ENCODE peak calls at places on chromosomes 2 and 18, in six cellular contexts. C is H1, Y is H9, U is neuronal stem cell, O is trophoblast cell, P is mesenchymal stem cell. Z is an unnamed sample.

GRCh38 chr2:181683518-181684453 is 3.5 kb upstream of the NEUROD1 start:
- DNase-seq in P (peak; percentile 43), Y (peak; percentile 71), O (no peak), C (peak; percentile 47), U (peak; percentile 85), Z (peak; percentile 18)

GRCh38 chr2:15995603-15996002 is 55.3 kb downstream of the MYCN start:
- DNase-seq in P (no peak), Y (no peak), U (no peak), O (no peak), C (no peak), Z (no peak)

GRCh38 chr2:242053921-242054320 is 184.4 kb downstream of the RTP5 start:
- DNase-seq in O (no peak), P (no peak), C (no peak), U (no peak), Y (peak; percentile 10), Z (no peak)

GRCh38 chr2:27932396-27932795 is 41.9 kb downstream of the BABAM2 start:
- DNase-seq in Y (no peak), U (no peak), P (peak; percentile 15), C (no peak), O (peak; percentile 15), Z (peak; percentile 64)

GRCh38 chr2:158723921-158724802 is 71.0 kb upstream of the DAPL1 start:
- DNase-seq in Y (peak; percentile 82), U (no peak), C (peak; percentile 10), P (peak; percentile 75), O (no peak), Z (no peak)

GRCh38 chr2:128395640-128396499 is 77.2 kb upstream of the HS6ST1 start:
- DNase-seq in Y (no peak), C (no peak), P (peak; percentile 11), U (no peak), O (peak; percentile 34), Z (peak; percentile 10)

GRCh38 chr2:163733301-163733938 is 2.4 kb downstream of the FIGN start:
- DNase-seq in P (peak; percentile 53), O (no peak), Y (no peak), C (no peak), U (no peak), Z (peak; percentile 6)

GRCh38 chr2:95695613-95696012 is 103.8 kb downstream of the TRIM43 start:
- DNase-seq in U (no peak), O (no peak), P (no peak), Y (no peak), C (no peak), Z (no peak)

GRCh38 chr2:446963-447540 is 159.2 kb upstream of the ALKAL2 start:
- DNase-seq in Y (no peak), C (no peak), P (no peak), U (no peak), O (no peak), Z (no peak)

GRCh38 chr2:20640411-20641122 is 10.3 kb downstream of the HS1BP3 start:
- DNase-seq in Y (no peak), U (no peak), C (no peak), O (no peak), P (no peak), Z (no peak)

GRCh38 chr2:191217580-191217979 is 27.6 kb upstream of the MYO1B start:
- DNase-seq in C (no peak), Y (no peak), P (peak; percentile 75), O (no peak), U (no peak), Z (peak; percentile 76)

GRCh38 chr2:178414266-178415247 is 36.4 kb downstream of the PRKRA start:
- DNase-seq in C (peak; percentile 66), Y (peak; percentile 91), O (peak; percentile 91), P (peak; percentile 96), U (peak; percentile 86), Z (peak; percentile 94)

GRCh38 chr2:112140899-112141622 is 2.9 kb downstream of the FBLN7 start:
- DNase-seq in O (no peak), U (no peak), P (no peak), Y (no peak), C (no peak), Z (no peak)

GRCh38 chr18:46555724-46556123 is 101.3 kb downstream of the LOXHD1 start:
- DNase-seq in C (peak; percentile 21), Y (peak; percentile 63), U (no peak), O (no peak), P (no peak), Z (peak; percentile 3)

GRCh38 chr2:110216803-110217202 is 4.5 kb upstream of the MTLN start:
- DNase-seq in U (no peak), C (no peak), O (no peak), Y (no peak), P (no peak), Z (no peak)

GRCh38 chr2:108325756-108326155 is 37.1 kb downstream of the SULT1C2 start:
- DNase-seq in O (no peak), U (no peak), P (no peak), Y (no peak), C (no peak), Z (peak; percentile 44)

GRCh38 chr18:75530118-75530517 is 102.6 kb upstream of the SMIM21 start:
- DNase-seq in U (no peak), P (no peak), C (no peak), Y (no peak), O (no peak), Z (no peak)

GRCh38 chr2:135010200-135010942 is 36.9 kb downstream of the MAP3K19 start:
- DNase-seq in Y (no peak), U (no peak), P (no peak), C (no peak), O (no peak), Z (no peak)

GRCh38 chr2:37456479-37456878 is 112.0 kb downstream of the QPCT start:
- DNase-seq in O (no peak), P (no peak), U (no peak), Y (no peak), C (no peak), Z (no peak)

GRCh38 chr2:44838116-44838790 is 103.2 kb upstream of the SIX3 start:
- DNase-seq in P (no peak), U (no peak), O (no peak), Y (no peak), C (no peak), Z (no peak)

GRCh38 chr2:83461135-83461534 is 997.9 kb downstream of the SUCLG1 start:
- DNase-seq in O (no peak), C (no peak), U (no peak), Y (no peak), P (no peak), Z (no peak)

GRCh38 chr2:154439156-154439555 is 259.3 kb upstream of the KCNJ3 start:
- DNase-seq in Y (no peak), U (no peak), O (no peak), P (no peak), C (no peak), Z (no peak)

GRCh38 chr2:75513616-75514170 is 47.0 kb downstream of the EVA1A start:
- DNase-seq in U (no peak), Y (no peak), C (no peak), P (no peak), O (no peak), Z (no peak)

GRCh38 chr2:54772110-54772509 is 48.6 kb downstream of the EML6 start:
- DNase-seq in C (no peak), P (peak; percentile 49), O (no peak), Y (no peak), U (no peak), Z (peak; percentile 23)

GRCh38 chr18:36196239-36196995 is 9.1 kb downstream of the MOCOS start:
- DNase-seq in C (no peak), O (no peak), U (no peak), Y (no peak), P (no peak), Z (no peak)

DNA sequence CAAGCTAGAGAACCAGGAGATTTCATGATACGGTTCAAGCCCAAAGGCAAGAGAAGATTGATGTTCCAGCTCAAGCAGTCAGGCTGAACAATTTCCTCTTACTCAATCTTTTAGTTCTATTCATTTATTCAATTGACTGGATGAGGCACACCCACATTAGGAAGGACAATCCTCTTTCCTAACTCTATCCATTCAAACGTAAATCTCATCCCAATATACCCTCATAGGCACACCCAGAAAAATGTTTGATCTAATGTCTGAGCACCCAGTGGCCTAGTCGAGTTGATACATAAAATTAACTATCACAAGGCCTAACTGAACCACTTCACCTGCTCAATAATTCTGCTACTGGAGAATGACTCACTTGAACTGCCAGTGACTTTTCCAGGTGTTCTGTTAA is 180.7 kb downstream of the RAD51AP2 start:
- DNase-seq in O (no peak), C (no peak), U (no peak), Y (no peak), P (no peak), Z (no peak)
- H4K91ac ChIP-seq in O (no peak overlapping the region), C (no peak overlapping the region), U (no peak overlapping the region), Y (no peak overlapping the region), P (no peak overlapping the region), Z (no peak overlapping the region)

DNA sequence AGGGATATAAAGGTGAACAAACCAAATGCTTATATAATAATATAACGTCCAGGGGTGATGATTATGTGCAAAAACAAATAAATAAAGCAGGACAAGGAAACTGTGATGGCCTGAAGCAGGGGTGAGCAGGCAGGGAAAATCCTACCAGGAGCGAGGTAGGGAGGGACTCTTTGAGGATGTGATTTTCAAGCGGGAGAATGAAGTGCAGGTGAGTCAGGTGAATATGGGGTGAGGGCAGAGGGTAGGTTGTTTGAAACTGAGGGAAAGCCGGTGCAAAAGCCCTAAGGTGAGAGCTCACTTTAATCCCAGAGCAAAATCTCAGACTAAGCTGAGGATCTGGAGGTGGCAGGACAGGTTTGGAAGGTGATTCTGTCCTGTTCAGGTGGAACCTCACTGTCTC is 40.7 kb downstream of the CYP26B1 start:
- DNase-seq in Y (no peak), C (no peak), P (no peak), O (no peak), U (no peak), Z (no peak)
- H4K91ac ChIP-seq in Y (no peak overlapping the region), C (no peak overlapping the region), P (no peak overlapping the region), O (no peak overlapping the region), U (no peak overlapping the region), Z (no peak overlapping the region)

GRCh38 chr2:160425394-160425793 is 68.2 kb downstream of the RBMS1 start:
- DNase-seq in O (no peak), C (no peak), U (no peak), P (peak; percentile 70), Y (no peak), Z (peak; percentile 81)

GRCh38 chr2:160425794-160426193 is 67.8 kb downstream of the RBMS1 start:
- DNase-seq in O (no peak), Y (no peak), P (peak; percentile 57), C (no peak), U (no peak), Z (no peak)

GRCh38 chr2:160427629-160428424 is 65.8 kb downstream of the RBMS1 start:
- DNase-seq in P (peak; percentile 77), C (no peak), O (no peak), U (no peak), Y (no peak), Z (peak; percentile 87)

GRCh38 chr2:160428425-160428763 is 65.2 kb downstream of the RBMS1 start:
- DNase-seq in U (no peak), O (no peak), P (no peak), C (no peak), Y (no peak), Z (no peak)

DNA sequence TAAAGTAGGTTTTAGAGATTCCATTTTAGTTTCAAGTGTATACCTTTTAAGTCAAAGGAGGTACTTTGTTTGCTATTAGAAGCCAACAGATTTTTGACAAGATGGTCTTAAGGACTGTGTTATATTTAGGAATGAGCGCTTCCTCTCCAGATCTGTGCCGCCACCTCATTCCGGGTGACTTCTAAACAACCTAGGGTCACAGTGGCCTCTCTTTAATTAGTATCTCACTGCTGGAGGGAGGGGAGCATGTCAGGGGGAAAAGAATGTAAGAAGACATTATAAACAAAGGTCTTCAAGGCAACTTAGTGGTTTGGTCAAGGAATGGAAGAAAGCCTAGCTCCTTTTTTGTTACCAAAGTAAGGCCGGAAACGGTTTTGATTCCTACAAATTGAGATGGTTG is 67.0 kb downstream of the RBMS1 start:
- DNase-seq in O (no peak), Y (no peak), U (no peak), P (peak; percentile 49), C (no peak), Z (no peak)
- H4K91ac ChIP-seq in O (no peak overlapping the region), Y (no peak overlapping the region), U (no peak overlapping the region), P (no peak overlapping the region), C (no peak overlapping the region), Z (no peak overlapping the region)

GRCh38 chr2:70123051-70123828 is 36.0 kb downstream of the PCBP1 start:
- DNase-seq in Y (peak; percentile 94), O (peak; percentile 81), C (peak; percentile 63), P (peak; percentile 55), U (peak; percentile 64), Z (peak; percentile 50)
- H4K91ac ChIP-seq in Y (no peak overlapping the region), O (peak overlapping the region; percentile 70), C (peak overlapping the region; percentile 97), P (peak overlapping the region; percentile 96), U (no peak overlapping the region), Z (peak overlapping the region; percentile 93)